ENCODE peak calls at places on chromosomes 5 and 9, in eight cellular contexts. One of them, this sample, is unnamed.

GRCh38 chr9:133539434-133539833 is 4.9 kb downstream of the ADAMTSL2 start:
- DNase-seq in T-helper 2 cell: no peak
- DNase-seq in HCT116: no peak
- DNase-seq in activated CD8-positive, alpha-beta memory T cell treated with anti-CD3 and anti-CD28 coated beads, Interleukin-2, amount 50 U/mL, for 48 hours: no peak
- DNase-seq in tibial artery: no peak
- DNase-seq in amygdala: no peak
- DNase-seq in effector CD8-positive, alpha-beta T cell: no peak
- DNase-seq in heart left ventricle: peak
- DNase-seq in this sample: no peak

GRCh38 chr9:129811967-129812363 is 9.0 kb downstream of the TOR1B start:
- DNase-seq in T-helper 2 cell: peak
- DNase-seq in HCT116: no peak
- DNase-seq in activated CD8-positive, alpha-beta memory T cell treated with anti-CD3 and anti-CD28 coated beads, Interleukin-2, amount 50 U/mL, for 48 hours: no peak
- DNase-seq in tibial artery: no peak
- DNase-seq in amygdala: no peak
- DNase-seq in effector CD8-positive, alpha-beta T cell: no peak
- DNase-seq in heart left ventricle: peak
- DNase-seq in this sample: peak

GRCh38 chr5:110840347-110840960 is 101.6 kb downstream of the SLC25A46 start:
- DNase-seq in T-helper 2 cell: no peak
- DNase-seq in HCT116: no peak
- DNase-seq in activated CD8-positive, alpha-beta memory T cell treated with anti-CD3 and anti-CD28 coated beads, Interleukin-2, amount 50 U/mL, for 48 hours: no peak
- DNase-seq in tibial artery: no peak
- DNase-seq in amygdala: no peak
- DNase-seq in effector CD8-positive, alpha-beta T cell: no peak
- DNase-seq in heart left ventricle: no peak
- DNase-seq in this sample: no peak

GRCh38 chr5:7763621-7764072 is 87.3 kb downstream of the CFAP90 start:
- DNase-seq in T-helper 2 cell: no peak
- DNase-seq in HCT116: no peak
- DNase-seq in activated CD8-positive, alpha-beta memory T cell treated with anti-CD3 and anti-CD28 coated beads, Interleukin-2, amount 50 U/mL, for 48 hours: no peak
- DNase-seq in tibial artery: no peak
- DNase-seq in amygdala: peak
- DNase-seq in effector CD8-positive, alpha-beta T cell: no peak
- DNase-seq in heart left ventricle: no peak
- DNase-seq in this sample: no peak

GRCh38 chr5:5146530-5147160 is 6.5 kb downstream of the ADAMTS16 start:
- DNase-seq in T-helper 2 cell: no peak
- DNase-seq in HCT116: no peak
- DNase-seq in activated CD8-positive, alpha-beta memory T cell treated with anti-CD3 and anti-CD28 coated beads, Interleukin-2, amount 50 U/mL, for 48 hours: no peak
- DNase-seq in tibial artery: no peak
- DNase-seq in amygdala: no peak
- DNase-seq in effector CD8-positive, alpha-beta T cell: no peak
- DNase-seq in heart left ventricle: no peak
- DNase-seq in this sample: no peak

GRCh38 chr9:86795861-86796497 is 151.3 kb downstream of the GAS1 start:
- DNase-seq in T-helper 2 cell: no peak
- DNase-seq in HCT116: no peak
- DNase-seq in activated CD8-positive, alpha-beta memory T cell treated with anti-CD3 and anti-CD28 coated beads, Interleukin-2, amount 50 U/mL, for 48 hours: no peak
- DNase-seq in tibial artery: peak
- DNase-seq in amygdala: no peak
- DNase-seq in effector CD8-positive, alpha-beta T cell: no peak
- DNase-seq in heart left ventricle: no peak
- DNase-seq in this sample: peak

GRCh38 chr9:134488251-134488900 is 153.2 kb upstream of the COL5A1 start:
- DNase-seq in T-helper 2 cell: no peak
- DNase-seq in HCT116: no peak
- DNase-seq in activated CD8-positive, alpha-beta memory T cell treated with anti-CD3 and anti-CD28 coated beads, Interleukin-2, amount 50 U/mL, for 48 hours: peak
- DNase-seq in tibial artery: peak
- DNase-seq in amygdala: no peak
- DNase-seq in effector CD8-positive, alpha-beta T cell: no peak
- DNase-seq in heart left ventricle: no peak
- DNase-seq in this sample: peak

GRCh38 chr5:164051745-164052144 is 546.3 kb downstream of the MAT2B start:
- DNase-seq in T-helper 2 cell: no peak
- DNase-seq in HCT116: no peak
- DNase-seq in activated CD8-positive, alpha-beta memory T cell treated with anti-CD3 and anti-CD28 coated beads, Interleukin-2, amount 50 U/mL, for 48 hours: no peak
- DNase-seq in tibial artery: no peak
- DNase-seq in amygdala: no peak
- DNase-seq in effector CD8-positive, alpha-beta T cell: no peak
- DNase-seq in heart left ventricle: no peak
- DNase-seq in this sample: no peak

GRCh38 chr9:16484178-16484577 is 386.3 kb downstream of the BNC2 start:
- DNase-seq in T-helper 2 cell: no peak
- DNase-seq in HCT116: no peak
- DNase-seq in activated CD8-positive, alpha-beta memory T cell treated with anti-CD3 and anti-CD28 coated beads, Interleukin-2, amount 50 U/mL, for 48 hours: no peak
- DNase-seq in tibial artery: no peak
- DNase-seq in amygdala: no peak
- DNase-seq in effector CD8-positive, alpha-beta T cell: no peak
- DNase-seq in heart left ventricle: no peak
- DNase-seq in this sample: no peak

GRCh38 chr5:179393078-179393477 is 47.8 kb upstream of the ADAMTS2 start:
- DNase-seq in T-helper 2 cell: no peak
- DNase-seq in HCT116: peak
- DNase-seq in activated CD8-positive, alpha-beta memory T cell treated with anti-CD3 and anti-CD28 coated beads, Interleukin-2, amount 50 U/mL, for 48 hours: no peak
- DNase-seq in tibial artery: no peak
- DNase-seq in amygdala: no peak
- DNase-seq in effector CD8-positive, alpha-beta T cell: no peak
- DNase-seq in heart left ventricle: no peak
- DNase-seq in this sample: peak

GRCh38 chr9:135851748-135852147 is 55.6 kb downstream of the CAMSAP1 start:
- DNase-seq in T-helper 2 cell: no peak
- DNase-seq in HCT116: no peak
- DNase-seq in activated CD8-positive, alpha-beta memory T cell treated with anti-CD3 and anti-CD28 coated beads, Interleukin-2, amount 50 U/mL, for 48 hours: no peak
- DNase-seq in tibial artery: no peak
- DNase-seq in amygdala: no peak
- DNase-seq in effector CD8-positive, alpha-beta T cell: no peak
- DNase-seq in heart left ventricle: no peak
- DNase-seq in this sample: no peak

GRCh38 chr5:171495122-171495700 is 75.8 kb downstream of the FGF18 start:
- DNase-seq in T-helper 2 cell: no peak
- DNase-seq in HCT116: peak
- DNase-seq in activated CD8-positive, alpha-beta memory T cell treated with anti-CD3 and anti-CD28 coated beads, Interleukin-2, amount 50 U/mL, for 48 hours: no peak
- DNase-seq in tibial artery: no peak
- DNase-seq in amygdala: no peak
- DNase-seq in effector CD8-positive, alpha-beta T cell: no peak
- DNase-seq in heart left ventricle: no peak
- DNase-seq in this sample: peak

GRCh38 chr5:30918171-30918570 is 275.3 kb upstream of the CDH6 start:
- DNase-seq in T-helper 2 cell: no peak
- DNase-seq in HCT116: no peak
- DNase-seq in activated CD8-positive, alpha-beta memory T cell treated with anti-CD3 and anti-CD28 coated beads, Interleukin-2, amount 50 U/mL, for 48 hours: no peak
- DNase-seq in tibial artery: no peak
- DNase-seq in amygdala: no peak
- DNase-seq in effector CD8-positive, alpha-beta T cell: no peak
- DNase-seq in heart left ventricle: no peak
- DNase-seq in this sample: no peak

GRCh38 chr5:39376293-39376714 is 12.0 kb upstream of the C9 start:
- DNase-seq in T-helper 2 cell: peak
- DNase-seq in HCT116: peak
- DNase-seq in activated CD8-positive, alpha-beta memory T cell treated with anti-CD3 and anti-CD28 coated beads, Interleukin-2, amount 50 U/mL, for 48 hours: no peak
- DNase-seq in tibial artery: no peak
- DNase-seq in amygdala: no peak
- DNase-seq in effector CD8-positive, alpha-beta T cell: no peak
- DNase-seq in heart left ventricle: no peak
- DNase-seq in this sample: no peak

GRCh38 chr5:4005335-4005734 is 409.7 kb downstream of the IRX1 start:
- DNase-seq in T-helper 2 cell: no peak
- DNase-seq in HCT116: no peak
- DNase-seq in activated CD8-positive, alpha-beta memory T cell treated with anti-CD3 and anti-CD28 coated beads, Interleukin-2, amount 50 U/mL, for 48 hours: no peak
- DNase-seq in tibial artery: no peak
- DNase-seq in amygdala: no peak
- DNase-seq in effector CD8-positive, alpha-beta T cell: no peak
- DNase-seq in heart left ventricle: no peak
- DNase-seq in this sample: no peak

GRCh38 chr9:112790231-112790774 is 39.7 kb downstream of the SNX30 start:
- DNase-seq in T-helper 2 cell: no peak
- DNase-seq in HCT116: no peak
- DNase-seq in activated CD8-positive, alpha-beta memory T cell treated with anti-CD3 and anti-CD28 coated beads, Interleukin-2, amount 50 U/mL, for 48 hours: no peak
- DNase-seq in tibial artery: no peak
- DNase-seq in amygdala: no peak
- DNase-seq in effector CD8-positive, alpha-beta T cell: no peak
- DNase-seq in heart left ventricle: no peak
- DNase-seq in this sample: peak

GRCh38 chr5:67287795-67288194 is 91.2 kb upstream of the CD180 start:
- DNase-seq in T-helper 2 cell: no peak
- DNase-seq in HCT116: no peak
- DNase-seq in activated CD8-positive, alpha-beta memory T cell treated with anti-CD3 and anti-CD28 coated beads, Interleukin-2, amount 50 U/mL, for 48 hours: no peak
- DNase-seq in tibial artery: no peak
- DNase-seq in amygdala: no peak
- DNase-seq in effector CD8-positive, alpha-beta T cell: no peak
- DNase-seq in heart left ventricle: no peak
- DNase-seq in this sample: peak

GRCh38 chr9:106893088-106893487 is 30.1 kb downstream of the ZNF462 start:
- DNase-seq in T-helper 2 cell: no peak
- DNase-seq in HCT116: peak
- DNase-seq in activated CD8-positive, alpha-beta memory T cell treated with anti-CD3 and anti-CD28 coated beads, Interleukin-2, amount 50 U/mL, for 48 hours: no peak
- DNase-seq in tibial artery: no peak
- DNase-seq in amygdala: no peak
- DNase-seq in effector CD8-positive, alpha-beta T cell: no peak
- DNase-seq in heart left ventricle: no peak
- DNase-seq in this sample: peak

GRCh38 chr9:100379862-100380261 is 27.1 kb upstream of the TEX10 start:
- DNase-seq in T-helper 2 cell: no peak
- DNase-seq in HCT116: no peak
- DNase-seq in activated CD8-positive, alpha-beta memory T cell treated with anti-CD3 and anti-CD28 coated beads, Interleukin-2, amount 50 U/mL, for 48 hours: no peak
- DNase-seq in tibial artery: no peak
- DNase-seq in amygdala: no peak
- DNase-seq in effector CD8-positive, alpha-beta T cell: no peak
- DNase-seq in heart left ventricle: no peak
- DNase-seq in this sample: peak

GRCh38 chr9:37037744-37038640 is 3.9 kb upstream of the PAX5 start:
- DNase-seq in T-helper 2 cell: no peak
- DNase-seq in HCT116: no peak
- DNase-seq in activated CD8-positive, alpha-beta memory T cell treated with anti-CD3 and anti-CD28 coated beads, Interleukin-2, amount 50 U/mL, for 48 hours: peak
- DNase-seq in tibial artery: no peak
- DNase-seq in amygdala: no peak
- DNase-seq in effector CD8-positive, alpha-beta T cell: no peak
- DNase-seq in heart left ventricle: no peak
- DNase-seq in this sample: no peak

GRCh38 chr5:52869391-52869790 is 81.7 kb downstream of the ITGA1 start:
- DNase-seq in T-helper 2 cell: no peak
- DNase-seq in HCT116: no peak
- DNase-seq in activated CD8-positive, alpha-beta memory T cell treated with anti-CD3 and anti-CD28 coated beads, Interleukin-2, amount 50 U/mL, for 48 hours: no peak
- DNase-seq in tibial artery: no peak
- DNase-seq in amygdala: no peak
- DNase-seq in effector CD8-positive, alpha-beta T cell: no peak
- DNase-seq in heart left ventricle: no peak
- DNase-seq in this sample: no peak

GRCh38 chr5:149215478-149216042 is 56.1 kb upstream of the AFAP1L1 start:
- DNase-seq in T-helper 2 cell: no peak
- DNase-seq in HCT116: no peak
- DNase-seq in activated CD8-positive, alpha-beta memory T cell treated with anti-CD3 and anti-CD28 coated beads, Interleukin-2, amount 50 U/mL, for 48 hours: no peak
- DNase-seq in tibial artery: peak
- DNase-seq in amygdala: no peak
- DNase-seq in effector CD8-positive, alpha-beta T cell: no peak
- DNase-seq in heart left ventricle: peak
- DNase-seq in this sample: peak

GRCh38 chr5:15834596-15835245 is 334.7 kb downstream of the FBXL7 start:
- DNase-seq in T-helper 2 cell: no peak
- DNase-seq in HCT116: no peak
- DNase-seq in activated CD8-positive, alpha-beta memory T cell treated with anti-CD3 and anti-CD28 coated beads, Interleukin-2, amount 50 U/mL, for 48 hours: no peak
- DNase-seq in tibial artery: no peak
- DNase-seq in amygdala: no peak
- DNase-seq in effector CD8-positive, alpha-beta T cell: no peak
- DNase-seq in heart left ventricle: no peak
- DNase-seq in this sample: peak

GRCh38 chr9:75889977-75890540 is 414 bp upstream of the PCSK5 start:
- DNase-seq in T-helper 2 cell: peak
- DNase-seq in HCT116: no peak
- DNase-seq in activated CD8-positive, alpha-beta memory T cell treated with anti-CD3 and anti-CD28 coated beads, Interleukin-2, amount 50 U/mL, for 48 hours: no peak
- DNase-seq in tibial artery: peak
- DNase-seq in amygdala: peak
- DNase-seq in effector CD8-positive, alpha-beta T cell: no peak
- DNase-seq in heart left ventricle: no peak
- DNase-seq in this sample: peak

GRCh38 chr5:125109293-125109692 is 362.9 kb upstream of the ZNF608 start:
- DNase-seq in T-helper 2 cell: no peak
- DNase-seq in HCT116: no peak
- DNase-seq in activated CD8-positive, alpha-beta memory T cell treated with anti-CD3 and anti-CD28 coated beads, Interleukin-2, amount 50 U/mL, for 48 hours: no peak
- DNase-seq in tibial artery: no peak
- DNase-seq in amygdala: no peak
- DNase-seq in effector CD8-positive, alpha-beta T cell: no peak
- DNase-seq in heart left ventricle: no peak
- DNase-seq in this sample: no peak

GRCh38 chr5:179227578-179228311 is 117.5 kb downstream of the ADAMTS2 start:
- DNase-seq in T-helper 2 cell: no peak
- DNase-seq in HCT116: no peak
- DNase-seq in activated CD8-positive, alpha-beta memory T cell treated with anti-CD3 and anti-CD28 coated beads, Interleukin-2, amount 50 U/mL, for 48 hours: peak
- DNase-seq in tibial artery: peak
- DNase-seq in amygdala: no peak
- DNase-seq in effector CD8-positive, alpha-beta T cell: no peak
- DNase-seq in heart left ventricle: no peak
- DNase-seq in this sample: no peak

GRCh38 chr9:84137968-84138367 is 157.4 kb downstream of the RMI1 start:
- DNase-seq in T-helper 2 cell: no peak
- DNase-seq in HCT116: no peak
- DNase-seq in activated CD8-positive, alpha-beta memory T cell treated with anti-CD3 and anti-CD28 coated beads, Interleukin-2, amount 50 U/mL, for 48 hours: no peak
- DNase-seq in tibial artery: no peak
- DNase-seq in amygdala: no peak
- DNase-seq in effector CD8-positive, alpha-beta T cell: no peak
- DNase-seq in heart left ventricle: no peak
- DNase-seq in this sample: no peak

GRCh38 chr9:27634879-27635278 is 61.6 kb upstream of the C9orf72 start:
- DNase-seq in T-helper 2 cell: no peak
- DNase-seq in HCT116: no peak
- DNase-seq in activated CD8-positive, alpha-beta memory T cell treated with anti-CD3 and anti-CD28 coated beads, Interleukin-2, amount 50 U/mL, for 48 hours: no peak
- DNase-seq in tibial artery: no peak
- DNase-seq in amygdala: no peak
- DNase-seq in effector CD8-positive, alpha-beta T cell: no peak
- DNase-seq in heart left ventricle: no peak
- DNase-seq in this sample: no peak

GRCh38 chr9:104758974-104759373 is 5.0 kb upstream of the NIPSNAP3B start:
- DNase-seq in T-helper 2 cell: no peak
- DNase-seq in HCT116: no peak
- DNase-seq in activated CD8-positive, alpha-beta memory T cell treated with anti-CD3 and anti-CD28 coated beads, Interleukin-2, amount 50 U/mL, for 48 hours: no peak
- DNase-seq in tibial artery: no peak
- DNase-seq in amygdala: no peak
- DNase-seq in effector CD8-positive, alpha-beta T cell: no peak
- DNase-seq in heart left ventricle: no peak
- DNase-seq in this sample: no peak